ENCODE peak calls at places on chromosomes 4 and X, in six cellular contexts. Z, I, O, X, C and G are unnamed samples.
A peak's percentile ranks its signal among the peaks of the same experiment; 100 is the strongest.

GRCh38 chr4:133152330-133152791 is 3.3 kb downstream of the PCDH10 start:
- DNase-seq in X (no peak), O (no peak), I (no peak), Z (no peak), C (no peak), G (no peak)

GRCh38 chr4:138037716-138038115 is 204.4 kb downstream of the SLC7A11 start:
- DNase-seq in Z (no peak), X (no peak), I (no peak), O (no peak), C (no peak), G (no peak)

GRCh38 chrX:110139172-110139571 is 136.3 kb downstream of the TMEM164 start:
- DNase-seq in Z (no peak), X (no peak), I (no peak), C (no peak), O (no peak), G (no peak)

GRCh38 chr4:33566649-33567048 is 2677.7 kb downstream of the ARAP2 start:
- DNase-seq in Z (no peak), I (no peak), X (no peak), O (no peak), C (no peak), G (no peak)

GRCh38 chr4:158856852-158857251 is 88.0 kb downstream of the FNIP2 start:
- DNase-seq in C (no peak), O (no peak), Z (peak; percentile 78), I (no peak), X (peak; percentile 16), G (peak; percentile 55)

GRCh38 chr4:148076964-148077363 is 345.1 kb downstream of the ARHGAP10 start:
- DNase-seq in I (no peak), O (no peak), X (no peak), Z (no peak), C (no peak), G (no peak)

GRCh38 chr4:143558823-143559756 is 45.6 kb downstream of the SMARCA5 start:
- DNase-seq in O (peak; percentile 74), I (peak; percentile 77), X (no peak), Z (peak; percentile 43), C (peak; percentile 70), G (no peak)

GRCh38 chr4:159410076-159410777 is 307.3 kb downstream of the RAPGEF2 start:
- DNase-seq in X (no peak), C (no peak), I (no peak), O (no peak), Z (no peak), G (no peak)

GRCh38 chr4:7394681-7395451 is 39.9 kb downstream of the PSAPL1 start:
- DNase-seq in C (no peak), X (no peak), I (no peak), O (no peak), Z (no peak), G (no peak)

GRCh38 chrX:12548746-12549145 is 242.5 kb upstream of the PRPS2 start:
- DNase-seq in C (no peak), Z (peak; percentile 35), I (no peak), X (no peak), O (no peak), G (no peak)

GRCh38 chr4:55826986-55827385 is 7.4 kb downstream of the EXOC1L start:
- DNase-seq in I (no peak), X (no peak), Z (no peak), C (no peak), O (no peak), G (no peak)

GRCh38 chr4:103498161-103499070 is 221.4 kb downstream of the TACR3 start:
- DNase-seq in O (no peak), X (no peak), Z (no peak), C (no peak), I (no peak), G (no peak)

GRCh38 chrX:140664939-140665338 is 44.6 kb upstream of the LINC00632 start:
- DNase-seq in C (no peak), O (no peak), X (no peak), Z (peak; percentile 37), I (no peak), G (peak; percentile 3)